ENCODE peak calls at places on chromosomes 11 and 22, in eight cellular contexts. L is foreskin fibroblast; D is endothelial cell of umbilical vein; N is nephron progenitor cell; Q is posterior cingulate gyrus; B is left ventricle myocardium superior; V is glutamatergic neuron; U is activated CD4-positive, alpha-beta T cell treated with anti-CD3 and anti-CD28 coated beads, Interleukin-2, amount 50 U/mL, for 24 hours. S is an unnamed sample.

GRCh38 chr22:48560389-48560751 is 1267.3 kb downstream of the BRD1 start:
- DNase-seq in L (no peak), D (no peak), N (no peak), Q (no peak), B (no peak), V (no peak), U (no peak), S (no peak)

GRCh38 chr11:47991894-47992293 is 11.5 kb downstream of the PTPRJ start:
- DNase-seq in L (no peak), D (no peak), N (no peak), Q (no peak), B (no peak), V (no peak), U (no peak), S (no peak)

GRCh38 chr11:128516886-128517285 is 70.5 kb downstream of the ETS1 start:
- DNase-seq in L (no peak), D (no peak), N (no peak), Q (no peak), B (no peak), V (no peak), U (no peak), S (no peak)

GRCh38 chr22:46477967-46478635 is 59.3 kb downstream of the CELSR1 start:
- DNase-seq in L (no peak), D (no peak), N (no peak), Q (no peak), B (no peak), V (no peak), U (no peak), S (no peak)

GRCh38 chr22:31897842-31898241 is 46.5 kb upstream of the YWHAH start:
- DNase-seq in L (peak; percentile 70), D (peak; percentile 15), N (no peak), Q (peak; percentile 21), B (no peak), V (no peak), U (no peak), S (no peak)

GRCh38 chr11:130897262-130898182 is 18.8 kb downstream of the SNX19 start:
- DNase-seq in L (peak; percentile 91), D (peak; percentile 95), N (no peak), Q (no peak), B (peak; percentile 84), V (no peak), U (no peak), S (no peak)

GRCh38 chr11:2724114-2724513 is 24.3 kb upstream of the KCNQ1OT1 start:
- DNase-seq in L (no peak), D (no peak), N (peak; percentile 79), Q (no peak), B (no peak), V (no peak), U (no peak), S (no peak)

GRCh38 chr22:41966607-41967240 is 2.5 kb upstream of the SEPTIN3 start:
- DNase-seq in L (peak; percentile 93), D (peak; percentile 72), N (no peak), Q (no peak), B (no peak), V (no peak), U (no peak), S (no peak)

GRCh38 chr11:65236194-65237059 is 25.3 kb upstream of the POLA2 start:
- DNase-seq in L (no peak), D (no peak), N (no peak), Q (no peak), B (no peak), V (no peak), U (no peak), S (no peak)